ENCODE peak calls at places on chromosome 21, in four cellular contexts. T, X, P and N are unnamed samples.

GRCh38 chr21:15034126-15034848 is 30.5 kb downstream of the NRIP1 start:
- DNase-seq in T (no peak), X (peak), P (no peak), N (no peak)

GRCh38 chr21:43768868-43769167 is 7.3 kb downstream of the CSTB start:
- DNase-seq in T (no peak), X (no peak), P (no peak), N (no peak)

GRCh38 chr21:40717008-40717407 is 129.9 kb downstream of the DSCAM start:
- DNase-seq in T (no peak), X (no peak), P (no peak), N (no peak)

GRCh38 chr21:17428484-17428869 is 84.4 kb upstream of the CXADR start:
- DNase-seq in T (no peak), X (no peak), P (no peak), N (no peak)

GRCh38 chr21:38938343-38938742 is 132.6 kb downstream of the ETS2 start:
- DNase-seq in T (no peak), X (peak), P (peak), N (no peak)

GRCh38 chr21:35357041-35357780 is 308.1 kb upstream of the RUNX1 start:
- DNase-seq in T (no peak), X (no peak), P (no peak), N (no peak)

GRCh38 chr21:32048353-32048752 is 175.5 kb downstream of the HUNK start:
- DNase-seq in T (no peak), X (no peak), P (no peak), N (no peak)

GRCh38 chr21:16840549-16840948 is 672.3 kb upstream of the CXADR start:
- DNase-seq in T (no peak), X (no peak), P (no peak), N (no peak)

GRCh38 chr21:35014302-35015044 is 34.6 kb downstream of the RUNX1 start:
- DNase-seq in T (no peak), X (no peak), P (no peak), N (no peak)

GRCh38 chr21:15943009-15943666 is 213.4 kb downstream of the USP25 start:
- DNase-seq in T (no peak), X (no peak), P (peak), N (no peak)

GRCh38 chr21:31943586-31943985 is 70.8 kb downstream of the HUNK start:
- DNase-seq in T (no peak), X (no peak), P (no peak), N (no peak)

GRCh38 chr21:9730866-9731265 is 790.5 kb upstream of the TPTE start:
- DNase-seq in T (no peak), X (no peak), P (no peak), N (no peak)
- H3K27ac ChIP-seq in T (no peak), X (no peak), P (no peak), N (no peak)

DNA sequence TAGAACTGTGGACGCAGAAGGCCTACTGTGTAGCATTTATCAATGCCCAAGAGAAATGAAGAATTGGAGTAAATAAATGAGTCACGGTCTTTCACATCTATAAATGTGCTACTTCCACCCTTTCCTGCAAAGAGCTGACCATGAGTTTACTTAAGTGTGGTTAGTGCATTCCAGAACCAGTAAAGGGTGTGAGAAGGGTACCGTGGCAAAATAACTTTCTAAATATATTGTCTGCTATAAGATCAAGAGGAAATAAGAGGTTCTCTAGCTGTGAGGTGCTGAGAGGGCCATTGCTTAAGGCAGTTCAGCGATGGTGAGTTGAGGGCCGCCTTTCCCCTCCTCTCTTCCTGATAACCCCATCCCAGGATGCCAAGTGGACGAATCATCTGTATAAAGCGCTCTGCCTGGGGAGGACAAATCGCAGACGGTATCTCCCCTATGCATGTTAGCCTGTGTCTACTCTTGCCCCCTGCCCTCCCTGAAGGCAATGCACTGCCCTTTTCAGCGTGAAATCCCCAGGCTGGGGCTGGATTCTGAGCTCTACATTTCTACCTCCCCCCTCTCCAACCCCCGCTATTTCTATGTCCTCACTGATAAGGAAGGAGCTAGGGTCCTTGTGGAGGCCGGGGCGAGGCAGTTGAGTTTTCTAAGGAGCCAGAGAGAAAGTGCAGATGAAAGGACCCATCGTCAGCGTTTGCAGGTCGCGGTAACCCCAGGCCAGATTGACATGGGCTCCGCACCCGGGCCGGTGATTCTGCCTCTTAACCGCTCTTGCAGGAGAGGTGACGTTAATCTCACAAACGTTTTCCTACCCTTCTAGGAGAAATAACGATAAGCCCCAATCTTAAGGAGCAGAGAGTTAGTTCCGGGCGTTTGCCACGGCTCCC is 1.5 kb upstream of the NCAM2 start:
- DNase-seq in T (no peak), X (peak), P (no peak), N (no peak)
- H3K27ac ChIP-seq in T (no peak), X (no peak), P (no peak), N (peak)

GRCh38 chr21:46287541-46287940 is 1.4 kb downstream of the YBEY start:
- DNase-seq in T (no peak), X (no peak), P (no peak), N (no peak)
- H3K27ac ChIP-seq in T (no peak), X (no peak), P (no peak), N (no peak)

DNA sequence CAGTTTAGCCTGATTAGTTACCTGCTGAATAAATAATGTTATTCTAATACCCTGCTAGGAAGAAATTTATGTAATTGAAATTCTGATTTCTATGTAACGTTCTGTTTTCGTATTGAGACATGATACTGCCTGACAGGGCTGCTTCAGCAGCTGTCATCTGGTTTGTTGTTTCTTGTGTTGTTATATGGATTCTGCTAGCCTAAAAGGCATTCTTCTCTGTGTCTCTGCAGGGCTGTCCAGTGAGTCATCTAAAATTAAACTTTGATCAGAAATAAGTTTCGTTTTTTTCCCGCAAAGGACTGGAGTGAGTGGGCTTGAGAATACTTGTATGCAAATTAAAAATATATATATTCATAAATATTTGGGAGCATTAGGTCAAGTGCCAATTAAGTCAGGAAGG is 93.0 kb downstream of the DYRK1A start:
- DNase-seq in T (no peak), X (peak), P (peak), N (no peak)
- H3K27ac ChIP-seq in T (no peak), X (peak), P (no peak), N (no peak)

DNA sequence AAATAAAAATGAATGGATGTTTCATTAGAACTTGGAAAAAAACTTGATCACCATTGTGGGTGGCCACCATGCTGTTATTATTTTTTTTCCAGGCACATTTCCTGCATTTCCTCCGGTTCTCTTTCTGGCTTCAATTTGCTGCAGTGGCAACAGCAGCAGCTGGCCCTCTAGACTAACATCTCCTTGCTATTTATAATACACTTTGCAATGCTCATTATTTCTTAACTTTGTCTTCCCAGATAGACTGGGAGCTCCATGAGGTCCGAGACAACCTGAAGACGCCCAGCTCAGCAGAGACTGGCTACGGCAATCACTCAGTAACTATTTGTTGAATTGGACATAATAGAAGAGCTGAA is 53.4 kb upstream of the ATP5PO start:
- DNase-seq in T (no peak), X (no peak), P (peak), N (no peak)
- H3K27ac ChIP-seq in T (no peak), X (peak), P (peak), N (no peak)

GRCh38 chr21:33268392-33268735 is 2.2 kb downstream of the IL10RB start:
- DNase-seq in T (no peak), X (no peak), P (no peak), N (no peak)
- H3K27ac ChIP-seq in T (peak), X (no peak), P (no peak), N (no peak)

GRCh38 chr21:42144221-42144620 is 73.1 kb downstream of the UMODL1 start:
- DNase-seq in T (no peak), X (no peak), P (no peak), N (no peak)

GRCh38 chr21:42142141-42142540 is 71.0 kb downstream of the UMODL1 start:
- DNase-seq in T (no peak), X (no peak), P (no peak), N (no peak)

GRCh38 chr21:42143111-42143510 is 72.0 kb downstream of the UMODL1 start:
- DNase-seq in T (no peak), X (no peak), P (no peak), N (no peak)

GRCh38 chr21:42141643-42142042 is 70.5 kb downstream of the UMODL1 start:
- DNase-seq in T (no peak), X (no peak), P (no peak), N (no peak)

DNA sequence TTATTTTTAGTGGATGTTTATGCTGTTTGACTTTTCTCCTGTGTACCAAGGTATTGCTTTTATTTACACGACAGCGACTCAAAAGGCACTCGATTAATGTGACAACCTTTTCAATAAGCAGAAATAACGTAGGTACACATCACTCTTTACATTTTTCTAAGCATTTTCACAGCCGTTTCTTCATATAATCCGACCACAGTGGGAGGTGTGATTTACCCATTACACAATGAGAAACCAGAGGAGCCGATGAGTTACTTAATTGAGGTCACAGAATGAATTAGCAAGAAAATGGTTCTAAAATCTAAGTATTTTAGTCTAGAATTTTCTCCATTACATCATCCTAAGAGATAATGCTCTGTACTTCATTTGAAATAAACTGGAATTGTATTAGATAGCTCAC is 71.5 kb downstream of the UMODL1 start:
- DNase-seq in T (no peak), X (no peak), P (no peak), N (no peak)
- H3K27ac ChIP-seq in T (no peak), X (no peak), P (no peak), N (no peak)